ENCODE peak calls at places on chromosomes 2 and 18, in four cellular contexts. One of them, this sample, is unnamed. For H3K27me3, the result is how much of the 10 kb centered on the place peaks cover.

GRCh38 chr18:8816805-8817204 is 111.4 kb downstream of the MTCL1 start:
- DNase-seq in DND-41: no peak
- DNase-seq in HepG2: no peak
- DNase-seq in Peyer's patch: no peak
- DNase-seq in this sample: no peak

GRCh38 chr2:231111987-231112386 is 12.9 kb downstream of the HTR2B start:
- DNase-seq in DND-41: no peak
- DNase-seq in HepG2: no peak
- DNase-seq in Peyer's patch: no peak
- DNase-seq in this sample: no peak

GRCh38 chr2:140577453-140577852 is 1553.4 kb downstream of the LRP1B start:
- DNase-seq in DND-41: no peak
- DNase-seq in HepG2: no peak
- DNase-seq in Peyer's patch: no peak
- DNase-seq in this sample: no peak

GRCh38 chr18:55185391-55185790 is 226.1 kb upstream of the CCDC68 start:
- DNase-seq in DND-41: no peak
- DNase-seq in HepG2: no peak
- DNase-seq in Peyer's patch: no peak
- DNase-seq in this sample: no peak

GRCh38 chr2:99802730-99803129 is 312.9 kb upstream of the REV1 start:
- DNase-seq in DND-41: no peak
- DNase-seq in HepG2: no peak
- DNase-seq in Peyer's patch: no peak
- DNase-seq in this sample: no peak

GRCh38 chr2:183038341-183039300 is at the start of gene NCKAP1:
- DNase-seq in DND-41: no peak
- DNase-seq in HepG2: peak
- DNase-seq in Peyer's patch: peak
- DNase-seq in this sample: peak

GRCh38 chr2:234548720-234549420 is 52.0 kb upstream of the ARL4C start:
- DNase-seq in DND-41: no peak
- DNase-seq in HepG2: no peak
- DNase-seq in Peyer's patch: no peak
- DNase-seq in this sample: no peak

GRCh38 chr18:45557779-45558178 is 57.5 kb upstream of the SLC14A2 start:
- DNase-seq in DND-41: no peak
- DNase-seq in HepG2: no peak
- DNase-seq in Peyer's patch: no peak
- DNase-seq in this sample: no peak

GRCh38 chr2:121690095-121690494 is 40.8 kb upstream of the CLASP1 start:
- DNase-seq in DND-41: no peak
- DNase-seq in HepG2: no peak
- DNase-seq in Peyer's patch: no peak
- DNase-seq in this sample: no peak

GRCh38 chr2:225173909-225174308 is 131.6 kb upstream of the DOCK10 start:
- DNase-seq in DND-41: no peak
- DNase-seq in HepG2: no peak
- DNase-seq in Peyer's patch: no peak
- DNase-seq in this sample: no peak

GRCh38 chr2:68662466-68662865 is 19.1 kb downstream of the PROKR1 start:
- DNase-seq in DND-41: no peak
- DNase-seq in HepG2: no peak
- DNase-seq in Peyer's patch: no peak
- DNase-seq in this sample: no peak

GRCh38 chr2:206728277-206729199 is 10.3 kb upstream of the DYTN start:
- DNase-seq in DND-41: no peak
- DNase-seq in HepG2: peak
- DNase-seq in Peyer's patch: no peak
- DNase-seq in this sample: no peak

GRCh38 chr2:72827999-72828646 is 2.3 kb upstream of the EXOC6B start:
- DNase-seq in DND-41: no peak
- DNase-seq in HepG2: peak
- DNase-seq in Peyer's patch: no peak
- DNase-seq in this sample: no peak

GRCh38 chr2:44480068-44480467 is 118.3 kb downstream of the CAMKMT start:
- DNase-seq in DND-41: no peak
- DNase-seq in HepG2: no peak
- DNase-seq in Peyer's patch: no peak
- DNase-seq in this sample: no peak

GRCh38 chr2:195632852-195633572 is 24.0 kb upstream of the SLC39A10 start:
- DNase-seq in DND-41: no peak
- DNase-seq in HepG2: no peak
- DNase-seq in Peyer's patch: no peak
- DNase-seq in this sample: no peak

GRCh38 chr2:229141626-229142025 is 129.5 kb downstream of the PID1 start:
- DNase-seq in DND-41: no peak
- DNase-seq in HepG2: no peak
- DNase-seq in Peyer's patch: no peak
- DNase-seq in this sample: no peak

GRCh38 chr18:41842886-41843285 is 112.1 kb upstream of the PIK3C3 start:
- DNase-seq in DND-41: no peak
- DNase-seq in HepG2: no peak
- DNase-seq in Peyer's patch: no peak
- DNase-seq in this sample: no peak

GRCh38 chr2:99397251-99397920 is 60.2 kb downstream of the EIF5B start:
- DNase-seq in DND-41: no peak
- DNase-seq in HepG2: no peak
- DNase-seq in Peyer's patch: no peak
- DNase-seq in this sample: no peak

GRCh38 chr2:202135111-202135874 is 62.2 kb downstream of the KIAA2012 start:
- DNase-seq in DND-41: no peak
- DNase-seq in HepG2: no peak
- DNase-seq in Peyer's patch: peak
- DNase-seq in this sample: no peak

GRCh38 chr2:182672471-182673165 is 43.4 kb upstream of the DNAJC10 start:
- DNase-seq in DND-41: no peak
- DNase-seq in HepG2: no peak
- DNase-seq in Peyer's patch: no peak
- DNase-seq in this sample: no peak

GRCh38 chr2:28665041-28665704 is 86.5 kb upstream of the PPP1CB start:
- DNase-seq in DND-41: no peak
- DNase-seq in HepG2: no peak
- DNase-seq in Peyer's patch: no peak
- DNase-seq in this sample: no peak

GRCh38 chr18:26549486-26550435 is 1.4 kb upstream of the KCTD1 start:
- DNase-seq in DND-41: peak
- DNase-seq in HepG2: peak
- DNase-seq in Peyer's patch: no peak
- DNase-seq in this sample: no peak

GRCh38 chr2:137937246-137937645 is 27.0 kb upstream of the HNMT start:
- DNase-seq in DND-41: no peak
- DNase-seq in HepG2: no peak
- DNase-seq in Peyer's patch: no peak
- DNase-seq in this sample: no peak

GRCh38 chr2:35741556-35741955 is 614.0 kb upstream of the CRIM1 start:
- DNase-seq in DND-41: no peak
- DNase-seq in HepG2: no peak
- DNase-seq in Peyer's patch: no peak
- DNase-seq in this sample: no peak

GRCh38 chr2:207229161-207229560 is 63.4 kb upstream of the KLF7 start:
- DNase-seq in DND-41: no peak
- DNase-seq in HepG2: no peak
- DNase-seq in Peyer's patch: no peak
- DNase-seq in this sample: no peak

GRCh38 chr2:238913931-238914647 is 66.2 kb downstream of the TWIST2 start:
- DNase-seq in DND-41: no peak
- DNase-seq in HepG2: no peak
- DNase-seq in Peyer's patch: no peak
- DNase-seq in this sample: no peak

GRCh38 chr2:216287251-216287650 is 85.0 kb downstream of the MARCHF4 start:
- DNase-seq in DND-41: no peak
- DNase-seq in HepG2: peak
- DNase-seq in Peyer's patch: no peak
- DNase-seq in this sample: no peak

GRCh38 chr2:135945521-135945920 is 39.9 kb downstream of the DARS1 start:
- DNase-seq in DND-41: no peak
- DNase-seq in HepG2: no peak
- DNase-seq in Peyer's patch: no peak
- DNase-seq in this sample: no peak

GRCh38 chr2:207734264-207734635 is 22.8 kb downstream of the CCNYL1 start:
- DNase-seq in DND-41: no peak
- DNase-seq in HepG2: peak
- DNase-seq in Peyer's patch: no peak
- DNase-seq in this sample: no peak

GRCh38 chr2:6934758-6935638 is 17.8 kb downstream of the RNF144A start:
- DNase-seq in DND-41: no peak
- DNase-seq in HepG2: no peak
- DNase-seq in Peyer's patch: no peak
- DNase-seq in this sample: no peak

GRCh38 chr2:41879367-41879871 is 168.4 kb upstream of the PKDCC start:
- DNase-seq in DND-41: peak
- DNase-seq in HepG2: peak
- DNase-seq in Peyer's patch: no peak
- DNase-seq in this sample: no peak

GRCh38 chr2:119683717-119684443 is 4.9 kb downstream of the TMEM177 start:
- DNase-seq in DND-41: no peak
- DNase-seq in HepG2: no peak
- DNase-seq in Peyer's patch: no peak
- DNase-seq in this sample: no peak

GRCh38 chr2:177712462-177712861 is 319.9 kb downstream of the AGPS start:
- DNase-seq in DND-41: no peak
- DNase-seq in HepG2: no peak
- DNase-seq in Peyer's patch: no peak
- DNase-seq in this sample: no peak

DNA sequence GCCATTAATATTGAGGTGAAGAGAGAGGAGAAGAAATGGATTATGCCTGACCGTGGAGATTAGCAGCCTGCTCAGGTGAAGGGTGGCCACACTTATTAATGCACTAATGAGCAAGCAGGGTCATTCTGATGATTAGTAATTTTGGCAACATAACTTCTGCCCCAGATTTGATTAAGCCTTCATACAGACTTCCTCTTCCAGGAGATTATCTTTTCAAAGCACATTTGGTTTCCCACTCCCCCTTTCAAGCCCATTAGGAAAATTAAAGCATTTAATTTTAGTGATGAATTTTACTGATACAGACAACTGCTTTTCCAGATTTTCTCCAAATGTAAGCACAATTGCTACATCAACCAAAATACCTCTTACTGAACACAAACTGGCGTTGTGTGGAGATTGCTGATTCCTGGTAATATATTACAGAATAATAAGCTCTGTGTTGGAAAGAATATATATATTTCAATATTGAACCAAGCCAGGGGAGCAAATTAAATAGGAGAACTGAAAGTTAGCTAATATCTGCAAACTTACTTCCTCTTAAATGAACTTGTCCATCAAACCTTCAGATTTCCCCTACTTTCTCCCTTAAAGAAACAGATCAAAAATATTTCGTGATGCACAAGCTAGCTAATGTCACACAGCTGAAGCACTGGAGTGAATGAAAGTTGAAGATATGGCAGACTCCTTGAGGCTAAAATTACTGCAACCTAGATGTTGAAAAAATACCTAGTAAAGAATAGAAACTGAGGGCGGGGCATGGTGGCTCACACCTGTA is 140.8 kb downstream of the FAM210A start:
- DNase-seq in DND-41: no peak
- DNase-seq in HepG2: no peak
- DNase-seq in Peyer's patch: no peak
- DNase-seq in this sample: no peak
- H3K27me3 ChIP-seq in DND-41: under half
- H3K27me3 ChIP-seq in HepG2: under half
- H3K27me3 ChIP-seq in Peyer's patch: under half
- H3K27me3 ChIP-seq in this sample: under half

GRCh38 chr2:110858993-110859770 is 126.8 kb downstream of the ACOXL start:
- DNase-seq in DND-41: peak
- DNase-seq in HepG2: no peak
- DNase-seq in Peyer's patch: no peak
- DNase-seq in this sample: no peak
- H3K27me3 ChIP-seq in DND-41: under half
- H3K27me3 ChIP-seq in HepG2: under half
- H3K27me3 ChIP-seq in Peyer's patch: under half
- H3K27me3 ChIP-seq in this sample: under half

GRCh38 chr2:242034138-242034537 is 164.6 kb downstream of the RTP5 start:
- DNase-seq in DND-41: no peak
- DNase-seq in HepG2: no peak
- DNase-seq in Peyer's patch: no peak
- DNase-seq in this sample: no peak

GRCh38 chr2:242031481-242032019 is 162.0 kb downstream of the RTP5 start:
- DNase-seq in DND-41: peak
- DNase-seq in HepG2: no peak
- DNase-seq in Peyer's patch: peak
- DNase-seq in this sample: peak

GRCh38 chr2:242030858-242031257 is 161.3 kb downstream of the RTP5 start:
- DNase-seq in DND-41: no peak
- DNase-seq in HepG2: no peak
- DNase-seq in Peyer's patch: no peak
- DNase-seq in this sample: no peak

GRCh38 chr2:242034996-242035814 is 165.7 kb downstream of the RTP5 start:
- DNase-seq in DND-41: no peak
- DNase-seq in HepG2: no peak
- DNase-seq in Peyer's patch: no peak
- DNase-seq in this sample: no peak

GRCh38 chr2:242032780-242033656 is 163.5 kb downstream of the RTP5 start:
- DNase-seq in DND-41: no peak
- DNase-seq in HepG2: no peak
- DNase-seq in Peyer's patch: no peak
- DNase-seq in this sample: no peak
- H3K27me3 ChIP-seq in DND-41: half or more
- H3K27me3 ChIP-seq in HepG2: under half
- H3K27me3 ChIP-seq in Peyer's patch: under half
- H3K27me3 ChIP-seq in this sample: under half

GRCh38 chr2:176169181-176169580 is 12.1 kb downstream of the HOXD3 start:
- DNase-seq in DND-41: no peak
- DNase-seq in HepG2: no peak
- DNase-seq in Peyer's patch: no peak
- DNase-seq in this sample: no peak

GRCh38 chr2:176172007-176172747 is 15.1 kb downstream of the HOXD3 start:
- DNase-seq in DND-41: no peak
- DNase-seq in HepG2: no peak
- DNase-seq in Peyer's patch: no peak
- DNase-seq in this sample: no peak

GRCh38 chr2:176171331-176172006 is 14.4 kb downstream of the HOXD3 start:
- DNase-seq in DND-41: no peak
- DNase-seq in HepG2: no peak
- DNase-seq in Peyer's patch: no peak
- DNase-seq in this sample: no peak

GRCh38 chr2:176169711-176170110 is 12.6 kb downstream of the HOXD3 start:
- DNase-seq in DND-41: no peak
- DNase-seq in HepG2: no peak
- DNase-seq in Peyer's patch: no peak
- DNase-seq in this sample: no peak

GRCh38 chr2:176170606-176171005 is 13.5 kb downstream of the HOXD3 start:
- DNase-seq in DND-41: no peak
- DNase-seq in HepG2: no peak
- DNase-seq in Peyer's patch: no peak
- DNase-seq in this sample: no peak
- H3K27me3 ChIP-seq in DND-41: under half
- H3K27me3 ChIP-seq in HepG2: under half
- H3K27me3 ChIP-seq in Peyer's patch: under half
- H3K27me3 ChIP-seq in this sample: under half